ENCODE peak calls at places on chromosomes 6 and 20, in ten cellular contexts. Y is lung; C is keratinocyte; U is HTR-8/SVneo; G is KG1; N is A549; M is CD4-positive, alpha-beta memory T cell; T is skeletal muscle cell; K is NB4; L is activated CD8-positive, alpha-beta memory T cell treated with anti-CD3 and anti-CD28 coated beads, Interleukin-2, amount 50 U/mL, for 4 hours. R is an unnamed sample.

GRCh38 chr6:40585218-40585617 is 1.9 kb downstream of the LRFN2 start:
- DNase-seq in N (no peak), K (no peak), M (no peak), Y (no peak), C (no peak), L (no peak), T (no peak), G (no peak), U (no peak), R (no peak)

GRCh38 chr6:79764758-79765157 is 133.6 kb downstream of the SH3BGRL2 start:
- DNase-seq in M (no peak), G (no peak), N (no peak), K (no peak), Y (no peak), T (no peak), C (no peak), U (no peak), L (no peak), R (no peak)

GRCh38 chr20:48025061-48025515 is 239.8 kb upstream of the SULF2 start:
- DNase-seq in C (no peak), T (peak), N (no peak), Y (no peak), G (no peak), M (no peak), U (no peak), K (no peak), L (no peak), R (peak)

GRCh38 chr20:40470313-40471260 is 218.4 kb downstream of the MAFB start:
- DNase-seq in K (peak), L (no peak), C (no peak), U (no peak), M (no peak), N (no peak), T (no peak), Y (no peak), G (no peak), R (peak)

GRCh38 chr6:121437861-121438651 is 2.6 kb downstream of the GJA1 start:
- DNase-seq in U (no peak), Y (peak), T (no peak), G (no peak), L (no peak), M (no peak), N (peak), C (peak), K (peak), R (no peak)

GRCh38 chr6:149560736-149561135 is 5.4 kb upstream of the GINM1 start:
- DNase-seq in T (no peak), N (peak), U (no peak), G (no peak), C (no peak), L (no peak), Y (no peak), K (peak), M (no peak), R (no peak)

GRCh38 chr6:99350573-99350972 is 1.1 kb upstream of the FAXC start:
- DNase-seq in K (no peak), C (no peak), Y (no peak), M (no peak), U (no peak), L (no peak), N (no peak), G (no peak), T (no peak), R (no peak)

GRCh38 chr20:48825551-48825885 is 2.3 kb downstream of the PREX1 start:
- DNase-seq in U (no peak), K (no peak), T (no peak), G (no peak), Y (no peak), L (no peak), N (no peak), M (no peak), C (no peak), R (no peak)

GRCh38 chr6:111657146-111657545 is 51.5 kb upstream of the TRAF3IP2 start:
- DNase-seq in T (peak), G (no peak), M (no peak), N (no peak), K (no peak), U (peak), Y (no peak), C (no peak), L (no peak), R (no peak)

GRCh38 chr6:40550096-40550731 is 37.0 kb downstream of the LRFN2 start:
- DNase-seq in L (no peak), U (peak), K (peak), M (no peak), G (no peak), N (peak), Y (peak), C (no peak), T (peak), R (peak)